ENCODE peak calls at places on chromosome 11, in six cellular contexts. L is cardiac fibroblast; U is hepatocyte; Y is HFFc6; V is MCF 10A; R is CD8-positive, alpha-beta T cell. K is an unnamed sample.

GRCh38 chr11:87432006-87432405 is 394.3 kb downstream of the TMEM135 start:
- DNase-seq in L (peak; percentile 12), Y (peak; percentile 71), R (no peak), U (no peak), V (no peak), K (no peak)

GRCh38 chr11:121453589-121454299 is 977 bp upstream of the SORL1-AS1 start:
- DNase-seq in U (no peak), L (no peak), R (no peak), V (no peak), Y (no peak), K (no peak)

GRCh38 chr11:114614127-114614720 is 18.6 kb upstream of the NXPE4 start:
- DNase-seq in V (no peak), L (no peak), Y (no peak), R (no peak), U (no peak), K (no peak)

GRCh38 chr11:103433380-103433779 is 324.2 kb downstream of the DYNC2H1 start:
- DNase-seq in L (peak; percentile 43), R (no peak), Y (peak; percentile 88), U (no peak), V (peak; percentile 80), K (peak; percentile 94)

GRCh38 chr11:32821917-32822560 is 7.7 kb upstream of the PRRG4 start:
- DNase-seq in Y (no peak), R (no peak), V (no peak), U (no peak), L (no peak), K (no peak)

GRCh38 chr11:2933376-2934056 is 4.3 kb upstream of the PHLDA2 start:
- DNase-seq in U (no peak), V (peak; percentile 94), R (peak; percentile 24), Y (peak; percentile 86), L (peak; percentile 85), K (peak; percentile 99)

GRCh38 chr11:20007386-20007785 is 152.9 kb downstream of the DBX1 start:
- DNase-seq in R (no peak), L (no peak), Y (no peak), V (no peak), U (no peak), K (no peak)

GRCh38 chr11:31874631-31875191 is 63.6 kb upstream of the PAX6 start:
- DNase-seq in V (peak; percentile 10), U (no peak), R (no peak), L (no peak), Y (no peak), K (peak; percentile 6)

GRCh38 chr11:27237641-27238040 is 125.4 kb downstream of the CCDC34 start:
- DNase-seq in L (no peak), V (no peak), U (peak; percentile 19), R (no peak), Y (no peak), K (no peak)

GRCh38 chr11:34266090-34266912 is 91.5 kb downstream of the ABTB2 start:
- DNase-seq in R (no peak), L (peak; percentile 95), U (peak; percentile 72), Y (peak; percentile 77), V (peak; percentile 69), K (peak; percentile 35)

GRCh38 chr11:59191095-59191494 is 19.2 kb downstream of the DTX4 start:
- DNase-seq in U (peak; percentile 27), V (no peak), Y (no peak), R (no peak), L (no peak), K (no peak)

GRCh38 chr11:15673408-15673811 is 558.7 kb downstream of the INSC start:
- DNase-seq in Y (no peak), V (peak; percentile 25), U (no peak), R (no peak), L (peak; percentile 41), K (no peak)

GRCh38 chr11:76629853-76630599 is 40.5 kb downstream of the LRRC32 start:
- DNase-seq in L (peak; percentile 84), Y (peak; percentile 7), U (peak; percentile 52), V (no peak), R (no peak), K (no peak)

GRCh38 chr11:1162153-1162497 is 4.4 kb downstream of the MUC5AC start:
- DNase-seq in V (no peak), U (no peak), L (no peak), Y (no peak), R (no peak), K (no peak)

GRCh38 chr11:7060828-7061227 is 28.0 kb upstream of the RBMXL2 start:
- DNase-seq in V (peak; percentile 5), L (peak; percentile 49), Y (peak; percentile 77), U (no peak), R (no peak), K (no peak)

GRCh38 chr11:65434057-65434666 is 11.6 kb downstream of the NEAT1 start:
- DNase-seq in U (no peak), V (peak; percentile 26), R (no peak), L (peak; percentile 70), Y (peak; percentile 6), K (peak; percentile 38)

GRCh38 chr11:130475426-130476053 is 27.1 kb downstream of the ADAMTS15 start:
- DNase-seq in R (no peak), U (no peak), V (no peak), L (no peak), Y (no peak), K (no peak)

GRCh38 chr11:47551086-47551485 is 1.8 kb downstream of the CELF1 start:
- DNase-seq in L (no peak), V (peak; percentile 46), U (peak; percentile 36), Y (peak; percentile 28), R (no peak), K (peak; percentile 40)

DNA sequence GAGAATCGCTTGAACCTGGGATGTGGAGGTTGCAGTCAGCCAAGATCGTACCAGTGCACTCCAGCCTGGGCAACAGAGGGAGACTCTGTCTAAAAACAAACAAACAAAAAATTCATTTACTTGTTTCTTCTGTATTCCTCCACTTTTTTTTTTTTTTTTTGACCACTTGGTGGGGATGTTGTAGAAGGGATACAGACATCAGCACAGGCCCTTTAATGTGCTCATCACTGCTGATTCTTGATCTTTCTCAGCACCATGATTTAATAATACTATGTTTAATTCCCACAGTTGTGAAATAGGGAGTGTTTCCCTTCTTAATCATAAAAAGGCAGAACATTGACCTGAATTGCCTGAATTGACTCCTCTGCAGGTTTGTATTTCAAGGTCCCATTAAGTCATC is 4.5 kb downstream of the TTC9C start:
- DNase-seq in L (peak; percentile 57), V (peak; percentile 57), R (no peak), Y (no peak), U (no peak), K (peak; percentile 59)
- TF ChIP-seq CTCF in L (no peak), V (peak; percentile 42), R (peak; percentile 23), Y (peak; percentile 60), U (peak; percentile 23), K (no peak)

DNA sequence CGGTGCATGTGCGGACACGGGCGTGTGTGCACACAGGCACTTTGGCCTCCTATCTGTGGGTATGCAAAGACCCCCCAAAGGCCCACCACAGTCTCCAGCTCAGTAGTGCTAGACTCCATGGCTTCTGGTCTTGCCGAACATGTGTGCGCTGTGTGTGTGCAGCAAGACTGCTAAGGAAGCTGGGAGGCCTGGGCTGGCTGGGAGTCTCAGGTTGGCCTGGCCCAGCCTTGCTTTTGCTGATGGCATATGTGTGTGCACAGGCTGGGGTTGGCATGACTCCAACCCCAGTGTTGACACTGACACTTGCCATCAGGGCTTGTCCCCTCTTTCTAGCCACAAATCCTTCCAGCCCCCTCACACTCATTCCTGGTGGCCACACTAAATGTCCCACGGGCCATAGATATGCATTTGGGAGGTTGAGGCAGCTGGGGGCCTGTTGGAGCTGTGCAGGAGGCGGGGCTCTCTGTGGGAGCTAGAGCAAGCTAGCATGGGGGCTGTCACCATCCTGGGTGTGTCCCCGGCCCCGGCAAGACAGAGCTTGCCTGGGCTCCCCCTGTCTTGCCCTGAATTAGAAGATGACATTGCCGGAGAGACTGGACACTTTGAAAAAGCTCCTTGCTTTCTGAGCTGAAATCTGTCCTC is 60.9 kb upstream of the NECTIN1 start:
- DNase-seq in L (no peak), U (no peak), R (no peak), Y (no peak), V (no peak), K (no peak)
- TF ChIP-seq CTCF in L (no peak), U (no peak), R (no peak), Y (no peak), V (no peak), K (no peak)

GRCh38 chr11:104529916-104530315 is 366.0 kb upstream of the PDGFD start:
- DNase-seq in V (no peak), R (no peak), U (no peak), Y (no peak), L (no peak), K (peak; percentile 9)

GRCh38 chr11:104531894-104532293 is 366.4 kb downstream of the CASP12 start:
- DNase-seq in L (no peak), R (no peak), Y (no peak), U (no peak), V (no peak), K (peak; percentile 69)

GRCh38 chr11:104529213-104529612 is 365.3 kb upstream of the PDGFD start:
- DNase-seq in R (no peak), U (no peak), L (peak; percentile 26), V (no peak), Y (no peak), K (no peak)

GRCh38 chr11:104534268-104534667 is 364.0 kb downstream of the CASP12 start:
- DNase-seq in L (peak; percentile 63), U (no peak), R (no peak), Y (no peak), V (peak; percentile 59), K (peak; percentile 60)

GRCh38 chr11:104531075-104531474 is 367.1 kb upstream of the PDGFD start:
- DNase-seq in R (no peak), U (no peak), Y (no peak), V (peak; percentile 13), L (no peak), K (peak; percentile 28)
- TF ChIP-seq CTCF in R (peak; percentile 34), U (no peak), Y (no peak), V (no peak), L (peak; percentile 35), K (peak; percentile 27)

GRCh38 chr11:73759520-73760065 is 1.3 kb downstream of the RAB6A start:
- DNase-seq in L (peak; percentile 41), R (no peak), U (peak; percentile 15), V (peak; percentile 27), Y (peak; percentile 22), K (no peak)

GRCh38 chr11:73761403-73761945 is 600 bp upstream of the RAB6A start:
- DNase-seq in U (no peak), Y (no peak), L (no peak), R (no peak), V (no peak), K (peak; percentile 18)

GRCh38 chr11:73762732-73763131 is 1.9 kb upstream of the RAB6A start:
- DNase-seq in R (no peak), V (no peak), Y (no peak), U (no peak), L (no peak), K (no peak)

GRCh38 chr11:73760066-73760679 is 701 bp downstream of the RAB6A start:
- DNase-seq in V (peak; percentile 31), L (peak; percentile 59), R (no peak), U (peak; percentile 66), Y (peak; percentile 8), K (no peak)

DNA sequence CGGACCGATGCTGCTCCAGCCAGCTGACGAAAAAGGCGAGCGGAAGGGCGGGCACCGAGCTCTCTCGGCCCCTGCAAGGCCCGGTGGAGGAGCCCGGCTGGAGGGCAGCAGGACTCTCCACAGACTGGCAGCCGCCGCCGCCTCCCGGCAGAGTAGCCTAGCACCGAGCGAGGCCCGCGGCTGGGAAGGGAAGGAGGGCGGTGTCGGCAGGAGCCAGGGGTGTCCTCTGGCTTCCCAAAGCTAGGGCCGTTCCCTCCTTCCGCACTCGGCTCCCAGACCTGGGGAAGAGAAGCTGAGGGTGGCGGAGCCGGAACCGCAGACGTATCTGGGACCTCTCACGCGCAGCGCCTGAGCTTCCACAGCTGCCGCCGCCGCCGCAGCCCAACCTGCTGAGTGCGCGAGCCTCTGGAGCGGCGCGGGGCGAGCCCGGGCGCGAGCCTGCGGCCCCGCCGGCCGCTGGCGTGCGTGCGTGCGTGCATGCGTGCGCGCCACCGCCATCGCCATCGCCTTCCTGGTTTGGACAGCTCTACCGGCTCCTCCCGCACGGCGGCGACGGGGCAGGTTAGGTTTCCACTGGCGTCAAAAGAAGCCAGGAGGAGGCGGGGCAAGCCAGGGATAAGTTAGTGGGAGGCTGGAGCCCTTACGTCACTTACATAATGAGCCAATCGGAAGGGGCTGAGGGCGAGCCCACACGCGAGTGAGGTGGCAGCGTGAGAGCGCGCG is at the start of gene RAB6A:
- DNase-seq in U (peak; percentile 100), L (peak; percentile 100), Y (peak; percentile 100), V (peak; percentile 100), R (peak; percentile 99), K (peak; percentile 100)
- TF ChIP-seq CTCF in U (peak; percentile 20), L (peak; percentile 33), Y (peak; percentile 50), V (peak; percentile 16), R (peak; percentile 24), K (peak; percentile 41)